ENCODE peak calls at places on chromosome 9, in six cellular contexts. R is A549, Z is IMR-90, O is SK-N-SH, Y is GM12878, X is K562. I is an unnamed sample.

GRCh38 chr9:134243778-134244467 is 79.6 kb upstream of the RNU6ATAC start:
- DNase-seq in R (no peak), Z (peak), O (no peak), Y (peak), X (no peak), I (no peak)

GRCh38 chr9:18014556-18014955 is 435.7 kb downstream of the SH3GL2 start:
- DNase-seq in R (no peak), Z (peak), O (no peak), Y (no peak), X (no peak), I (no peak)

GRCh38 chr9:137062384-137062783 is 8.0 kb downstream of the SAPCD2 start:
- DNase-seq in R (no peak), Z (no peak), O (no peak), Y (no peak), X (no peak), I (no peak)

GRCh38 chr9:137731947-137732813 is 113.4 kb downstream of the EHMT1 start:
- DNase-seq in R (no peak), Z (no peak), O (no peak), Y (no peak), X (no peak), I (no peak)

GRCh38 chr9:114546851-114547250 is 40.7 kb upstream of the ATP6V1G1 start:
- DNase-seq in R (no peak), Z (no peak), O (no peak), Y (no peak), X (no peak), I (no peak)

GRCh38 chr9:131727795-131728545 is 11.9 kb downstream of the RAPGEF1 start:
- DNase-seq in R (no peak), Z (no peak), O (no peak), Y (peak), X (no peak), I (no peak)

GRCh38 chr9:96619491-96620154 is at the start of gene CDC14B:
- DNase-seq in R (peak), Z (peak), O (peak), Y (no peak), X (peak), I (peak)

GRCh38 chr9:16180546-16180945 is 627.7 kb downstream of the CCDC171 start:
- DNase-seq in R (no peak), Z (peak), O (no peak), Y (no peak), X (no peak), I (no peak)

GRCh38 chr9:135941288-135941995 is 19.7 kb downstream of the UBAC1 start:
- DNase-seq in R (no peak), Z (no peak), O (no peak), Y (no peak), X (no peak), I (no peak)

GRCh38 chr9:84315278-84315877 is 25.2 kb downstream of the SLC28A3 start:
- DNase-seq in R (peak), Z (peak), O (peak), Y (no peak), X (peak), I (peak)

GRCh38 chr9:13758876-13759275 is 479.4 kb upstream of the MPDZ start:
- DNase-seq in R (no peak), Z (no peak), O (no peak), Y (no peak), X (no peak), I (no peak)

GRCh38 chr9:72636621-72637020 is 115.2 kb downstream of the TMC1 start:
- DNase-seq in R (no peak), Z (no peak), O (no peak), Y (no peak), X (no peak), I (no peak)

GRCh38 chr9:134391319-134392231 is 65.3 kb downstream of the RXRA start:
- DNase-seq in R (no peak), Z (no peak), O (no peak), Y (peak), X (no peak), I (no peak)

GRCh38 chr9:86614871-86615849 is 260.9 kb upstream of the TUT7 start:
- DNase-seq in R (no peak), Z (peak), O (peak), Y (no peak), X (peak), I (peak)

GRCh38 chr9:134413890-134414731 is 87.9 kb downstream of the RXRA start:
- DNase-seq in R (peak), Z (peak), O (peak), Y (no peak), X (no peak), I (no peak)

GRCh38 chr9:15889555-15889954 is 336.7 kb downstream of the CCDC171 start:
- DNase-seq in R (no peak), Z (peak), O (no peak), Y (no peak), X (no peak), I (no peak)

GRCh38 chr9:14314929-14315753 is 1.2 kb upstream of the NFIB start:
- DNase-seq in R (peak), Z (peak), O (peak), Y (no peak), X (peak), I (peak)

GRCh38 chr9:3441197-3441816 is 84.5 kb downstream of the RFX3 start:
- DNase-seq in R (peak), Z (peak), O (peak), Y (peak), X (peak), I (peak)

GRCh38 chr9:131713016-131713415 is 26.9 kb downstream of the RAPGEF1 start:
- DNase-seq in R (no peak), Z (no peak), O (no peak), Y (no peak), X (no peak), I (no peak)

GRCh38 chr9:17852108-17852507 is 273.2 kb downstream of the SH3GL2 start:
- DNase-seq in R (no peak), Z (no peak), O (no peak), Y (no peak), X (no peak), I (no peak)

GRCh38 chr9:111481885-111482636 is 2.1 kb downstream of the ECPAS start:
- DNase-seq in R (no peak), Z (peak), O (no peak), Y (no peak), X (peak), I (peak)

GRCh38 chr9:93679536-93680444 is 103.4 kb downstream of the PHF2 start:
- DNase-seq in R (no peak), Z (no peak), O (peak), Y (no peak), X (no peak), I (no peak)

GRCh38 chr9:23563497-23563896 is 262.5 kb downstream of the ELAVL2 start:
- DNase-seq in R (no peak), Z (no peak), O (no peak), Y (no peak), X (no peak), I (no peak)

GRCh38 chr9:105425817-105426433 is 21.9 kb upstream of the FSD1L start:
- DNase-seq in R (peak), Z (peak), O (peak), Y (no peak), X (no peak), I (no peak)

GRCh38 chr9:27385606-27386005 is 88.7 kb upstream of the EQTN start:
- DNase-seq in R (no peak), Z (no peak), O (no peak), Y (no peak), X (no peak), I (no peak)

GRCh38 chr9:114235113-114235589 is 79.8 kb downstream of the COL27A1 start:
- DNase-seq in R (no peak), Z (no peak), O (peak), Y (no peak), X (no peak), I (no peak)

GRCh38 chr9:133954862-133955529 is 37.1 kb downstream of the VAV2 start:
- DNase-seq in R (no peak), Z (no peak), O (no peak), Y (peak), X (no peak), I (no peak)

GRCh38 chr9:1100945-1101344 is 50.8 kb downstream of the DMRT2 start:
- DNase-seq in R (no peak), Z (peak), O (peak), Y (no peak), X (peak), I (peak)

GRCh38 chr9:98673681-98674080 is 35.1 kb downstream of the GABBR2 start:
- DNase-seq in R (no peak), Z (no peak), O (no peak), Y (no peak), X (no peak), I (no peak)

GRCh38 chr9:137435980-137436760 is 5.0 kb downstream of the ENTPD8 start:
- DNase-seq in R (peak), Z (peak), O (peak), Y (no peak), X (peak), I (peak)

GRCh38 chr9:14722391-14723035 is at the start of gene CER1:
- DNase-seq in R (no peak), Z (no peak), O (no peak), Y (no peak), X (no peak), I (no peak)

GRCh38 chr9:7240569-7241311 is 483.0 kb downstream of the KDM4C start:
- DNase-seq in R (no peak), Z (no peak), O (no peak), Y (no peak), X (no peak), I (no peak)

GRCh38 chr9:130399768-130400167 is 45.0 kb upstream of the ASS1 start:
- DNase-seq in R (no peak), Z (no peak), O (peak), Y (no peak), X (no peak), I (no peak)
- TF ChIP-seq SMC3 in R (no peak), Z (no peak), O (no peak), Y (no peak), X (no peak), I (no peak)

GRCh38 chr9:21395778-21396717 is 10.8 kb upstream of the IFNA2 start:
- DNase-seq in R (no peak), Z (no peak), O (peak), Y (no peak), X (no peak), I (peak)
- TF ChIP-seq SMC3 in R (peak), Z (peak), O (peak), Y (peak), X (no peak), I (peak)

GRCh38 chr9:91813261-91813795 is 136.7 kb downstream of the ROR2 start:
- DNase-seq in R (no peak), Z (peak), O (no peak), Y (no peak), X (no peak), I (no peak)
- TF ChIP-seq SMC3 in R (no peak), Z (no peak), O (no peak), Y (no peak), X (no peak), I (no peak)

DNA sequence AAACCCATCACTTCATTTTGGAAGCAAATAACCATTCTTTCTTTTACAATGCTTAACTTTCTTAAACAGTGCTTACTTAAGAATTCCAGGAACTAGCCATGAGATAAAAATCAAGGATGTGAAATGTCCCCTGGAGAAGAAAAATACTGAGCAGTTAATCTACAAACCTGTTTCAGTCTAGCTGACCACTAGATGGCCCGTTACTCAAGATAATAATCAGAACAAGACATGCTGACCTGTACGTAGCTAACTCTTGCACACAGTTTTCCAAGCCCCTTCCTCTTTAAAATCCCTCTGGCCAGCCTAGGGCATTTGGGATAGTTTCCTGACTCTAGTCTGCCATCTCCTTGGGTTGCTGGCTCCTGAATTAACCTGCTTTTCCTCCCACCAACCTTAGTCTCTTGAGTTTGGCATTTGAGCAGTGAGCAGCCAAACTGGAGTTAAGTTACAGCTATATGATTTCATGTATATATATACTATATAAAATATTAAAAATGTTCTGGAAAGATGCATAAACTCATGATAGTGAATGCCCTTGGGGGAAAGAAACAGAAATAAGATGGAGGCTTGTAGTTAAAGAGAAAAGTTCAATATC is 59.3 kb upstream of the TRAF1 start:
- DNase-seq in R (peak), Z (peak), O (peak), Y (no peak), X (peak), I (peak)
- TF ChIP-seq SMC3 in R (peak), Z (peak), O (peak), Y (peak), X (peak), I (peak)

GRCh38 chr9:126612329-126612812 is 1.4 kb upstream of the LMX1B start:
- DNase-seq in R (no peak), Z (no peak), O (peak), Y (no peak), X (no peak), I (no peak)
- TF ChIP-seq SMC3 in R (no peak), Z (no peak), O (no peak), Y (no peak), X (no peak), I (no peak)

GRCh38 chr9:69379250-69379982 is 54.4 kb downstream of the ENTREP1 start:
- DNase-seq in R (no peak), Z (peak), O (no peak), Y (no peak), X (no peak), I (no peak)

GRCh38 chr9:69377291-69377690 is 52.3 kb downstream of the ENTREP1 start:
- DNase-seq in R (no peak), Z (no peak), O (no peak), Y (no peak), X (no peak), I (no peak)

GRCh38 chr9:69380301-69380700 is 55.3 kb downstream of the ENTREP1 start:
- DNase-seq in R (no peak), Z (no peak), O (no peak), Y (no peak), X (no peak), I (no peak)

GRCh38 chr9:69380811-69381210 is 55.8 kb downstream of the ENTREP1 start:
- DNase-seq in R (no peak), Z (peak), O (no peak), Y (no peak), X (no peak), I (no peak)

DNA sequence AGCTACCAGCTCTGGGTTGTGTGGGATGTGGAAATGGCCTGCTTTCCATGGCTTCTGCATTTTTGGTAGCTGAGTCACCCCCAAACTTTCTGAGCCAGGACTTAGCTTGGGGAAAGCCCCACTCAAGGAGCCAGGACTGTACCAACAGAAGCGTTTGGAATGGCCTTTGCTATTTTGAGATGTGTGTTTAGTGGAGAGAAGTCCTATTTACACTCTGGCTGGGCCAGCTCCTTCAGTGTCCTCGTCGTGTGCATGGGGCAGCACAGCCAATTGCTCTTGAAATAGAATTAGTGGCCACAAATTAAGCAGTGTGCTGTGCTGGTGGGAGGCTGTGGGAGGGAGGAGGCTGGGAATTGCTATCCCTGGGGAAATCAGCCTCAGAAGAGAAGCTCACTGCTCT is 51.6 kb downstream of the ENTREP1 start:
- DNase-seq in R (no peak), Z (peak), O (no peak), Y (no peak), X (no peak), I (no peak)
- TF ChIP-seq SMC3 in R (no peak), Z (no peak), O (no peak), Y (no peak), X (no peak), I (no peak)

DNA sequence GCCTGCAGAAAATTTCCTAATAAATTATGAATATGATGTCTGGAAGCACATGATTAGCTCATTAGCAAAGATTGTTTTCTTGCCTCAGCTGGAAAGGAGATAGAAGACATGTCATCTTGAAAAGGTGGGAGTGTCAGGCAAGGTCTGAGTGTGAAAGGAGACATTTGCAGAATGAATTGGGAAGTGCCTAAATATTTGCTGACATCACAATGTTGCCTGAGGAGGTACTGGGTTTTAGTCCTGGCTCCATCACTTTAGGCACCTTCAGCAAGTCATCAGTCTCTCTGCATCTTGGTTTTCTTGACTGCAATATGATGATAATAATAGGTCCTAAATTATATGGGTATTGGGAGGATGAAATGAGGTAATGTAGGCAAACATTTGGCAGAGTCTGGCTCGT is 140.1 kb downstream of the TRPM3 start:
- DNase-seq in R (no peak), Z (no peak), O (no peak), Y (no peak), X (no peak), I (no peak)
- TF ChIP-seq SMC3 in R (no peak), Z (no peak), O (no peak), Y (no peak), X (no peak), I (no peak)

GRCh38 chr9:37217141-37217540 is 96.8 kb downstream of the ZCCHC7 start:
- DNase-seq in R (no peak), Z (no peak), O (no peak), Y (no peak), X (no peak), I (no peak)

GRCh38 chr9:37218800-37219425 is 98.5 kb downstream of the ZCCHC7 start:
- DNase-seq in R (no peak), Z (no peak), O (no peak), Y (no peak), X (no peak), I (no peak)

GRCh38 chr9:37210737-37211523 is 90.6 kb downstream of the ZCCHC7 start:
- DNase-seq in R (no peak), Z (peak), O (no peak), Y (no peak), X (no peak), I (no peak)

GRCh38 chr9:37212435-37212834 is 92.1 kb downstream of the ZCCHC7 start:
- DNase-seq in R (no peak), Z (no peak), O (no peak), Y (no peak), X (no peak), I (no peak)

DNA sequence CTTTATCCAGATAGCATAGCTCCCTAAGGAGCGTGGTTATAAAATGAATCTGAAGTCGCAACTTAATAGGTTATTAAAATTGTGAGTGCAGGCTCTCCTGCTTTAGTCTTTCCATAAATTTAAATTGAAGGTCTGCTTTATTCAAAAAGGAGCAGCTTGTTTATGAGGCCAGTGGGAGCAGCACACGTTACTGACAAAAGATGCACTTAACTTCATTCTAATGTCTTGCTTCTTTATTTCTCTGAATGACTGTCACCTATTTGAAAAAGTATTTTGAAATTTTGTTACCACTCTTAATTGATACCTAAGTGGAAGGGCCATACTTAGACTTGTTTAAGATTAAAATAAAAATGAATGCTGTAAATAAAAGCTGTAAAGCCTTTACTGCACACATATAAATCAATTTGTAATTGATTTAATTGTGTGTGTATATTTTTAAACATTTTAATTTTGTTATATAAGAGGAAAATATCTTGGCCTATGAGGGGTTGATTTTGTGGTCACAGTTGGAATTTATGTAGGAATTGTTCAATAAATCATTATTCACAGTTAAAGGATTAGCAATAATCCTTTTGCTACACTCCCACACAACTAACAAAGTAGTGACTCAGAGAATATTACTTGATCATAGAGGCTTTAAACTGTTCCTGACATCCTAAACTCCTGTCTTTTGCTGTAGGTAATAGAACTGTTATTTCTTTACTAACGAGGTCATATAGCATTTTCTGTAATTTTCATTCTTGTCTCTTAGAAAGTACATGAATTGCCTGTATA is 95.3 kb downstream of the ZCCHC7 start:
- DNase-seq in R (no peak), Z (peak), O (no peak), Y (no peak), X (no peak), I (no peak)
- TF ChIP-seq SMC3 in R (no peak), Z (no peak), O (no peak), Y (no peak), X (no peak), I (no peak)